ENCODE peak calls at places on chromosomes 3 and 15, in ten cellular contexts. N, A, H, R, F, B, G, L, Q and X are unnamed samples.

GRCh38 chr3:51388286-51389029 is 2.6 kb upstream of the RBM15B start:
- DNase-seq in N (no peak), A (no peak), H (no peak), R (no peak), F (peak), B (no peak), G (no peak), L (no peak), Q (no peak), X (no peak)

GRCh38 chr15:92882697-92883642 is 17.2 kb upstream of the CHD2 start:
- DNase-seq in N (no peak), A (no peak), H (no peak), R (peak), F (no peak), B (peak), G (peak), L (peak), Q (no peak), X (no peak)

GRCh38 chr15:41695750-41696436 is 35.7 kb downstream of the MGA start:
- DNase-seq in N (peak), A (no peak), H (peak), R (no peak), F (peak), B (no peak), G (no peak), L (no peak), Q (peak), X (peak)

GRCh38 chr15:83613716-83614115 is 40.2 kb upstream of the ADAMTSL3 start:
- DNase-seq in N (peak), A (no peak), H (no peak), R (no peak), F (no peak), B (no peak), G (no peak), L (no peak), Q (no peak), X (no peak)

GRCh38 chr15:48177383-48177874 is 666 bp downstream of the MYEF2 start:
- DNase-seq in N (peak), A (no peak), H (peak), R (no peak), F (peak), B (no peak), G (no peak), L (no peak), Q (peak), X (peak)

GRCh38 chr15:76398301-76398700 is 61.7 kb downstream of the ISL2 start:
- DNase-seq in N (no peak), A (no peak), H (no peak), R (no peak), F (no peak), B (no peak), G (no peak), L (no peak), Q (no peak), X (no peak)

GRCh38 chr3:9946112-9947024 is 5.8 kb downstream of the PRRT3 start:
- DNase-seq in N (peak), A (peak), H (peak), R (peak), F (peak), B (peak), G (peak), L (peak), Q (peak), X (peak)

GRCh38 chr3:52091566-52092290 is 35.4 kb upstream of the DUSP7 start:
- DNase-seq in N (no peak), A (peak), H (no peak), R (peak), F (no peak), B (peak), G (peak), L (no peak), Q (no peak), X (no peak)

GRCh38 chr15:35123743-35124142 is 38.6 kb upstream of the NANOGP8 start:
- DNase-seq in N (no peak), A (no peak), H (no peak), R (no peak), F (no peak), B (no peak), G (no peak), L (no peak), Q (no peak), X (no peak)

GRCh38 chr15:80450811-80451321 is 46.7 kb downstream of the ARNT2 start:
- DNase-seq in N (no peak), A (no peak), H (no peak), R (no peak), F (no peak), B (no peak), G (no peak), L (no peak), Q (no peak), X (no peak)

GRCh38 chr15:39242345-39242744 is 338.5 kb upstream of the THBS1 start:
- DNase-seq in N (no peak), A (no peak), H (no peak), R (no peak), F (peak), B (no peak), G (no peak), L (no peak), Q (no peak), X (no peak)

GRCh38 chr3:59809750-59810444 is 760.1 kb upstream of the CFAP20DC start:
- DNase-seq in N (peak), A (no peak), H (no peak), R (no peak), F (peak), B (no peak), G (no peak), L (no peak), Q (peak), X (peak)

GRCh38 chr3:111717601-111718000 is 122.5 kb upstream of the ZBED2 start:
- DNase-seq in N (peak), A (peak), H (peak), R (peak), F (peak), B (peak), G (peak), L (peak), Q (peak), X (peak)

GRCh38 chr15:74828835-74829234 is 2.4 kb downstream of the CPLX3 start:
- DNase-seq in N (no peak), A (no peak), H (no peak), R (no peak), F (no peak), B (no peak), G (no peak), L (no peak), Q (no peak), X (no peak)

GRCh38 chr3:189901481-189901880 is 219.2 kb downstream of the P3H2 start:
- DNase-seq in N (no peak), A (no peak), H (no peak), R (no peak), F (no peak), B (no peak), G (no peak), L (no peak), Q (no peak), X (no peak)

GRCh38 chr3:71425491-71426071 is 157.9 kb downstream of the FOXP1 start:
- DNase-seq in N (no peak), A (no peak), H (no peak), R (no peak), F (peak), B (no peak), G (no peak), L (no peak), Q (no peak), X (no peak)

GRCh38 chr3:124887177-124887995 is at the start of gene ITGB5:
- DNase-seq in N (peak), A (peak), H (peak), R (peak), F (peak), B (peak), G (peak), L (peak), Q (peak), X (peak)

GRCh38 chr15:88480981-88481380 is 13.5 kb downstream of the MRPS11 start:
- DNase-seq in N (no peak), A (no peak), H (no peak), R (no peak), F (no peak), B (no peak), G (no peak), L (no peak), Q (no peak), X (no peak)

GRCh38 chr3:125593991-125594574 is 1.2 kb downstream of the OSBPL11 start:
- DNase-seq in N (no peak), A (no peak), H (peak), R (no peak), F (no peak), B (no peak), G (no peak), L (no peak), Q (no peak), X (no peak)

GRCh38 chr3:12730511-12731234 is 28.4 kb downstream of the TMEM40 start:
- DNase-seq in N (no peak), A (no peak), H (no peak), R (no peak), F (peak), B (no peak), G (no peak), L (no peak), Q (no peak), X (no peak)

GRCh38 chr3:129827765-129828164 is 65.7 kb downstream of the TMCC1 start:
- DNase-seq in N (no peak), A (no peak), H (no peak), R (no peak), F (no peak), B (no peak), G (peak), L (no peak), Q (no peak), X (no peak)

GRCh38 chr3:99240700-99241099 is 339.2 kb upstream of the DCBLD2 start:
- DNase-seq in N (no peak), A (no peak), H (peak), R (no peak), F (no peak), B (no peak), G (no peak), L (no peak), Q (no peak), X (no peak)

GRCh38 chr3:48686538-48687219 is 964 bp upstream of the NCKIPSD start:
- DNase-seq in N (no peak), A (no peak), H (no peak), R (no peak), F (no peak), B (no peak), G (no peak), L (no peak), Q (no peak), X (no peak)

GRCh38 chr3:128011140-128011539 is 41.1 kb upstream of the SEC61A1 start:
- DNase-seq in N (peak), A (no peak), H (no peak), R (no peak), F (peak), B (no peak), G (peak), L (peak), Q (peak), X (peak)

GRCh38 chr3:172859035-172859434 is 108.5 kb downstream of the ECT2 start:
- DNase-seq in N (no peak), A (no peak), H (peak), R (no peak), F (no peak), B (no peak), G (no peak), L (no peak), Q (no peak), X (no peak)

GRCh38 chr15:68023307-68024101 is 30.6 kb upstream of the PIAS1 start:
- DNase-seq in N (no peak), A (no peak), H (no peak), R (no peak), F (no peak), B (no peak), G (no peak), L (no peak), Q (no peak), X (no peak)

GRCh38 chr15:66288796-66289195 is 4.6 kb upstream of the DIS3L start:
- DNase-seq in N (no peak), A (no peak), H (no peak), R (no peak), F (no peak), B (no peak), G (no peak), L (no peak), Q (no peak), X (no peak)

GRCh38 chr15:39132071-39132470 is 448.8 kb upstream of the THBS1 start:
- DNase-seq in N (no peak), A (no peak), H (no peak), R (no peak), F (no peak), B (no peak), G (no peak), L (no peak), Q (no peak), X (no peak)

GRCh38 chr3:138381413-138381901 is 33.1 kb downstream of the MRAS start:
- DNase-seq in N (peak), A (peak), H (no peak), R (peak), F (no peak), B (peak), G (no peak), L (no peak), Q (no peak), X (no peak)

GRCh38 chr3:5741017-5741416 is 553.5 kb downstream of the EDEM1 start:
- DNase-seq in N (no peak), A (no peak), H (no peak), R (no peak), F (no peak), B (no peak), G (no peak), L (no peak), Q (no peak), X (no peak)

GRCh38 chr3:2921903-2922302 is 188.3 kb downstream of the IL5RA start:
- DNase-seq in N (peak), A (no peak), H (no peak), R (no peak), F (no peak), B (no peak), G (no peak), L (no peak), Q (peak), X (no peak)

GRCh38 chr3:60743631-60744164 is 507.6 kb downstream of the FHIT start:
- DNase-seq in N (no peak), A (no peak), H (no peak), R (no peak), F (no peak), B (no peak), G (no peak), L (no peak), Q (no peak), X (no peak)

GRCh38 chr3:54564374-54564925 is 363.4 kb downstream of the LRTM1 start:
- DNase-seq in N (no peak), A (no peak), H (no peak), R (no peak), F (peak), B (no peak), G (no peak), L (no peak), Q (no peak), X (no peak)

GRCh38 chr3:192888121-192888520 is 29.5 kb downstream of the MB21D2 start:
- DNase-seq in N (no peak), A (no peak), H (no peak), R (no peak), F (no peak), B (no peak), G (no peak), L (no peak), Q (no peak), X (no peak)

GRCh38 chr3:58034738-58035511 is 26.7 kb downstream of the FLNB start:
- DNase-seq in N (no peak), A (no peak), H (no peak), R (no peak), F (no peak), B (no peak), G (no peak), L (no peak), Q (no peak), X (no peak)
- TF ChIP-seq CTCF in N (no peak), A (no peak), H (no peak), R (no peak), F (no peak), B (no peak), G (no peak), L (no peak), Q (no peak), X (no peak)

DNA sequence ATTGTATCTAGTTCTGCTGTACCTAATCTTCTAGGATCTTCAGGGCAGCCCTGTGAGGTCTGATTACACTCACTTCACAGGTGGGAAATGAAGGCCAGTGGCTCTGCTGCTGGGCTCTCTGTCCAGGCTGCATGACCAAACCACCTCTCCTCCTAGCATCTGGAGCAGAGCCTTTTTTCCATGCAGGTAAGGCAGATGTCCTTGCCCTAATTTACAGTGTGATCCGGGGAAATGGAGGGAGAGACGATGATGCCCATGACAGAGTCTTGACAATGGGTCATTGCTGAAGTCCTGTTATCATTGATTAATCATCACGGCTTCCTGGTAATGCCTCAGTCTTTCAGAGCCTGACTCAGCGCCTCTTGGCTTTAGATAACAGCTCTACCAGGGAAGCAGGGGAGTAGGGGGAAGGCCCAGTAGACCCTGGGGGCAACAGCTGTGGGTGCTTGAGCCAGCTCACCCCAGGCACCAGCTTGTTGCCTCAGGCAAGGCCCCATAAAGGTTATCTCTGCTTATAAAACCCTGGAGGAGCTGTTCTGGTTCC is 153.4 kb downstream of the GABRG3 start:
- DNase-seq in N (no peak), A (no peak), H (no peak), R (no peak), F (no peak), B (no peak), G (no peak), L (no peak), Q (no peak), X (no peak)
- H3K27ac ChIP-seq in N (no peak), A (no peak), H (no peak), R (no peak), F (no peak), B (no peak), G (no peak), L (no peak), Q (no peak), X (no peak)

GRCh38 chr15:49361370-49361769 is 61.7 kb upstream of the FGF7 start:
- DNase-seq in N (no peak), A (no peak), H (no peak), R (no peak), F (no peak), B (no peak), G (no peak), L (no peak), Q (no peak), X (no peak)
- TF ChIP-seq CTCF in N (no peak), A (no peak), H (no peak), R (no peak), F (no peak), B (no peak), G (no peak), L (no peak), Q (no peak), X (no peak)

DNA sequence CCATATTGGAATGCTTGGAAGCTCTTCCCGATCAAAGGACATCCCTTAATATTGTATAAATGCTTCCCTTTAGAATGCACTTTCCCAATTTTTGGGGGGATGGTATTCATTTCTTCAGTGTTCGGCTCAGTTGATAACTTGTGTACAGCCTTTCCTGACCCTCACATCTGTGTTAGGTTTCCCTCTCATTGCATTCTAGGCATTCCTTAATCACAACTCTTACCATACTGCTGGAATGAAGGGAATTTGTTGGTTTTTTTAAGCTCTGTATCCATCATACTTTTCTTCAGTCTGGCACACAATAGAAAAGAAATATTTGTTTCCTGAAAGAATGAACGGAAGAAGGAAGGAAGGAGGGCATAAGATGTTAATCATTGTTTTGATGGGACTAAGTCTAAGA is 119.5 kb downstream of the CHST2 start:
- DNase-seq in N (no peak), A (no peak), H (peak), R (no peak), F (no peak), B (no peak), G (no peak), L (no peak), Q (no peak), X (no peak)
- H3K27ac ChIP-seq in N (no peak), A (no peak), H (peak), R (no peak), F (no peak), B (no peak), G (no peak), L (no peak), Q (no peak), X (no peak)

GRCh38 chr3:102224171-102224570 is 210.6 kb upstream of the ZPLD1 start:
- DNase-seq in N (no peak), A (no peak), H (peak), R (no peak), F (no peak), B (no peak), G (no peak), L (peak), Q (peak), X (peak)
- TF ChIP-seq CTCF in N (no peak), A (no peak), H (peak), R (peak), F (peak), B (no peak), G (peak), L (peak), Q (peak), X (peak)

GRCh38 chr3:142987707-142988106 is 13.7 kb upstream of the U2SURP start:
- DNase-seq in N (no peak), A (no peak), H (no peak), R (peak), F (peak), B (peak), G (no peak), L (peak), Q (no peak), X (no peak)
- H3K27ac ChIP-seq in N (no peak), A (no peak), H (no peak), R (peak), F (no peak), B (peak), G (no peak), L (no peak), Q (no peak), X (no peak)

GRCh38 chr3:150528359-150528797 is 17.9 kb downstream of the SERP1 start:
- DNase-seq in N (no peak), A (no peak), H (peak), R (no peak), F (no peak), B (no peak), G (no peak), L (no peak), Q (no peak), X (peak)
- TF ChIP-seq CTCF in N (no peak), A (peak), H (no peak), R (peak), F (peak), B (no peak), G (peak), L (peak), Q (peak), X (peak)

GRCh38 chr3:152308475-152308844 is 39.7 kb downstream of the MBNL1 start:
- DNase-seq in N (no peak), A (no peak), H (no peak), R (no peak), F (no peak), B (no peak), G (no peak), L (no peak), Q (no peak), X (no peak)

GRCh38 chr3:152307829-152308474 is 39.2 kb downstream of the MBNL1 start:
- DNase-seq in N (no peak), A (no peak), H (peak), R (no peak), F (no peak), B (no peak), G (no peak), L (no peak), Q (peak), X (no peak)

GRCh38 chr3:152305075-152305474 is 36.3 kb downstream of the MBNL1 start:
- DNase-seq in N (no peak), A (no peak), H (no peak), R (no peak), F (no peak), B (no peak), G (no peak), L (no peak), Q (no peak), X (no peak)

GRCh38 chr3:152309535-152310317 is 41.0 kb downstream of the MBNL1 start:
- DNase-seq in N (no peak), A (no peak), H (no peak), R (no peak), F (peak), B (no peak), G (no peak), L (no peak), Q (no peak), X (no peak)

DNA sequence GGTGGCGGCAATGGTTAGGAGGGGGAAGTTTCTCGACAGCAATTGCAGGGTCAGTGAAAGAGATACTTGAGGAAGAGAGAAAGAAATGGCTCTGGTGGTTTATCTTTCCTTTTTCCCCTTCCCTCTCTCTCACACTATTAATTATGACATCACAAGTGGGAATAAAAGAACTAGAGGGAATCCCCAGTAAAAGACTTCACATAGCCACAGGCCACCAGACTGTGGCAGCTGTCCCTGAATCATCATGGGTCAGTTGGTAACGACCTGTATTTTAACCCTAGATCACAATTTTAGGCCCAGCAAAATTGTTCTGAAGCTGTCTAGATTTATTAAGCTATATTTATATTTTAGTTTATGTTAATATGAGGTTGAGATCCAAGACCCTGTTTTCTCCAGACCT is 40.3 kb downstream of the MBNL1 start:
- DNase-seq in N (no peak), A (no peak), H (no peak), R (no peak), F (peak), B (no peak), G (no peak), L (no peak), Q (no peak), X (no peak)
- H3K27ac ChIP-seq in N (peak), A (peak), H (peak), R (peak), F (peak), B (peak), G (peak), L (no peak), Q (peak), X (no peak)